ENCODE peak calls at places on chromosomes 11 and 22, in seven cellular contexts. B, I, V, X, U, C and E are unnamed samples.

GRCh38 chr11:86183694-86184093 is 60.9 kb upstream of the EED start:
- DNase-seq in B (no peak), I (no peak), V (no peak), X (peak), U (no peak), C (no peak), E (no peak)

GRCh38 chr11:68925613-68926012 is 21.9 kb downstream of the IGHMBP2 start:
- DNase-seq in B (no peak), I (no peak), V (no peak), X (no peak), U (no peak), C (no peak), E (no peak)

GRCh38 chr11:68386331-68386978 is 74.1 kb downstream of the LRP5 start:
- DNase-seq in B (no peak), I (no peak), V (no peak), X (peak), U (no peak), C (no peak), E (no peak)

GRCh38 chr11:123454060-123454651 is 24.1 kb downstream of the GRAMD1B start:
- DNase-seq in B (peak), I (no peak), V (no peak), X (peak), U (no peak), C (no peak), E (no peak)

GRCh38 chr22:37218399-37218770 is 6.1 kb upstream of the SSTR3 start:
- DNase-seq in B (no peak), I (no peak), V (no peak), X (no peak), U (no peak), C (no peak), E (no peak)

GRCh38 chr11:66315921-66316811 is 678 bp downstream of the CD248 start:
- DNase-seq in B (no peak), I (peak), V (no peak), X (peak), U (no peak), C (no peak), E (no peak)

GRCh38 chr11:5476184-5476819 is 12.2 kb upstream of the OR52D1 start:
- DNase-seq in B (peak), I (peak), V (peak), X (peak), U (peak), C (peak), E (peak)

GRCh38 chr22:46062971-46063631 is 86.1 kb upstream of the WNT7B start:
- DNase-seq in B (no peak), I (no peak), V (no peak), X (peak), U (no peak), C (no peak), E (no peak)

GRCh38 chr11:35040221-35040942 is 98.6 kb upstream of the CD44 start:
- DNase-seq in B (peak), I (peak), V (no peak), X (peak), U (peak), C (no peak), E (no peak)

GRCh38 chr11:3008746-3009336 is 16.7 kb upstream of the NAP1L4 start:
- DNase-seq in B (no peak), I (no peak), V (no peak), X (no peak), U (no peak), C (no peak), E (no peak)

GRCh38 chr11:35516361-35516760 is 9.1 kb downstream of the PAMR1 start:
- DNase-seq in B (no peak), I (no peak), V (no peak), X (no peak), U (no peak), C (no peak), E (no peak)

GRCh38 chr11:337711-338110 is 17.1 kb upstream of the IFITM3 start:
- DNase-seq in B (no peak), I (no peak), V (no peak), X (no peak), U (no peak), C (no peak), E (no peak)

GRCh38 chr11:6610591-6610990 is 1.4 kb downstream of the TAF10 start:
- DNase-seq in B (no peak), I (no peak), V (no peak), X (no peak), U (no peak), C (peak), E (no peak)

GRCh38 chr11:32792948-32793475 is 1.4 kb downstream of the CCDC73 start:
- DNase-seq in B (peak), I (peak), V (peak), X (peak), U (peak), C (peak), E (peak)

GRCh38 chr11:128828350-128828749 is 38.7 kb downstream of the KCNJ1 start:
- DNase-seq in B (no peak), I (no peak), V (no peak), X (peak), U (no peak), C (no peak), E (no peak)

GRCh38 chr11:24406389-24406788 is 90.5 kb upstream of the LUZP2 start:
- DNase-seq in B (no peak), I (no peak), V (no peak), X (no peak), U (no peak), C (no peak), E (no peak)

GRCh38 chr11:2762451-2762850 is 62.7 kb upstream of the KCNQ1OT1 start:
- DNase-seq in B (no peak), I (no peak), V (no peak), X (no peak), U (no peak), C (peak), E (no peak)

GRCh38 chr22:38397189-38398097 is 57.6 kb downstream of the KCNJ4 start:
- DNase-seq in B (no peak), I (peak), V (no peak), X (peak), U (peak), C (peak), E (no peak)

GRCh38 chr11:115170133-115170815 is 333.9 kb downstream of the CADM1 start:
- DNase-seq in B (no peak), I (peak), V (peak), X (peak), U (no peak), C (peak), E (peak)

GRCh38 chr11:89182773-89183172 is 5.1 kb downstream of the TYR start:
- DNase-seq in B (no peak), I (no peak), V (no peak), X (peak), U (no peak), C (no peak), E (no peak)

GRCh38 chr11:34427171-34427805 is 11.4 kb upstream of the CAT start:
- DNase-seq in B (no peak), I (peak), V (no peak), X (peak), U (no peak), C (no peak), E (no peak)

GRCh38 chr11:69636512-69636866 is 4.5 kb upstream of the CCND1 start:
- DNase-seq in B (no peak), I (peak), V (peak), X (peak), U (peak), C (peak), E (no peak)

GRCh38 chr22:47102648-47103047 is 340.2 kb downstream of the TBC1D22A start:
- DNase-seq in B (no peak), I (peak), V (peak), X (no peak), U (peak), C (no peak), E (no peak)

GRCh38 chr11:723120-723883 is 17.3 kb downstream of the EPS8L2 start:
- DNase-seq in B (peak), I (peak), V (no peak), X (peak), U (peak), C (peak), E (peak)

GRCh38 chr11:125489166-125489565 is 6.9 kb downstream of the FEZ1 start:
- DNase-seq in B (no peak), I (no peak), V (no peak), X (no peak), U (no peak), C (no peak), E (no peak)

GRCh38 chr11:34977039-34977906 is 60.9 kb downstream of the PDHX start:
- DNase-seq in B (no peak), I (peak), V (no peak), X (peak), U (no peak), C (no peak), E (no peak)

GRCh38 chr11:115078461-115079438 is 400.4 kb downstream of the NXPE2 start:
- DNase-seq in B (no peak), I (no peak), V (no peak), X (no peak), U (peak), C (no peak), E (no peak)

GRCh38 chr11:34065505-34066203 is 14.1 kb downstream of the CAPRIN1 start:
- DNase-seq in B (no peak), I (peak), V (no peak), X (peak), U (no peak), C (no peak), E (no peak)

GRCh38 chr22:37229805-37230672 is 14.0 kb downstream of the RAC2 start:
- DNase-seq in B (peak), I (peak), V (no peak), X (peak), U (peak), C (peak), E (peak)

GRCh38 chr22:33728847-33729246 is 191.4 kb downstream of the LARGE1 start:
- DNase-seq in B (no peak), I (no peak), V (no peak), X (no peak), U (no peak), C (no peak), E (no peak)

GRCh38 chr11:99501655-99502054 is 480.9 kb downstream of the CNTN5 start:
- DNase-seq in B (no peak), I (no peak), V (no peak), X (no peak), U (no peak), C (no peak), E (no peak)

GRCh38 chr11:65041206-65042035 is at the start of gene SAC3D1:
- DNase-seq in B (peak), I (no peak), V (no peak), X (peak), U (peak), C (no peak), E (no peak)

GRCh38 chr22:45968751-45969413 is 8.1 kb downstream of the WNT7B start:
- DNase-seq in B (no peak), I (peak), V (no peak), X (peak), U (no peak), C (no peak), E (no peak)

GRCh38 chr11:77180346-77180745 is 52.3 kb downstream of the MYO7A start:
- DNase-seq in B (no peak), I (no peak), V (no peak), X (no peak), U (no peak), C (no peak), E (no peak)

GRCh38 chr22:48980409-48980808 is 847.3 kb downstream of the BRD1 start:
- DNase-seq in B (no peak), I (no peak), V (no peak), X (no peak), U (no peak), C (no peak), E (no peak)

DNA sequence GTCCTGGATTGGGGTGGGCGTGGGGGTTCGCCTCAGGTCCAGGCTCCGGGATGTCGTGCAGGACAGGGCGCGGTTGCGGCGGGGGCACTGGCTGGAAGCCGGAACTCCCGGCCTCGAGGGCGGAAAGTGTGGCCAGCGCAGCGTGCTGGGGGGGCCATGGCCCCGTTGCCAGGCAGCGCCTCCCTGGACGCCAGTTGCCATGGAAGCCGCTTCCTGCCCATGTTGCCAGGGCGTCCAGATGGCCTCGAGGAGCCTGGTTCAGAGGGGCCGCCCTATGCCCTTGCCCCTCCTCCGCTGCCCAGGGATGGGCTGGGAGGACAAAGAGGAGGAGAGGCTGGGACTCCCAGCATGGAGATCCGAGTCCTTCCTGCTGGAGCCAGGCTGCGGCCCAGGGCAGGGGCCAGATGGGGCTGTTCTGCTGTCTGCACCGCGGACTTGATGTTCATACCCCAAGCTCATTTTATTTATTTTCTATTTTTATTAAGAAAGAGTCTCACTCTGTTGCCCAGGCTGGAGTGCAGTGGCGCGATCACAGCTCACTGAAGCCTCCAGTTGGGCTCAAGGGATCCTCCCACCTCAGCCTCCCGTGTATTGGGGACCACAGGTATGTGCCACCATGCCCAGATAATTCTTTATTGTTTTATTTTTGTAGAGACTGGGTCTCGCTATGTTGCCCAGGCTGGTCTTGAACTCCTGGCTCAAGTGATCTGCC is 4.6 kb upstream of the CCDC188 start:
- DNase-seq in B (no peak), I (peak), V (no peak), X (peak), U (peak), C (peak), E (no peak)
- H3K4me3 ChIP-seq in B (no peak), I (no peak), V (no peak), X (peak), U (no peak), C (no peak), E (no peak)

GRCh38 chr22:44279059-44279340 is 33.8 kb downstream of the SHISAL1 start:
- DNase-seq in B (no peak), I (no peak), V (no peak), X (no peak), U (no peak), C (no peak), E (no peak)
- H3K4me3 ChIP-seq in B (no peak), I (no peak), V (no peak), X (no peak), U (no peak), C (no peak), E (no peak)

GRCh38 chr11:72426054-72426757 is 8.1 kb downstream of the CLPB start:
- DNase-seq in B (no peak), I (no peak), V (no peak), X (no peak), U (no peak), C (no peak), E (no peak)
- H3K4me3 ChIP-seq in B (no peak), I (no peak), V (no peak), X (no peak), U (no peak), C (no peak), E (no peak)

GRCh38 chr11:110952150-110952549 is 239.9 kb upstream of the ARHGAP20 start:
- DNase-seq in B (no peak), I (no peak), V (no peak), X (no peak), U (no peak), C (no peak), E (no peak)
- H3K4me3 ChIP-seq in B (no peak), I (no peak), V (no peak), X (no peak), U (no peak), C (no peak), E (no peak)

GRCh38 chr11:60950024-60950423 is 2.0 kb downstream of the SLC15A3 start:
- DNase-seq in B (no peak), I (no peak), V (no peak), X (no peak), U (no peak), C (no peak), E (no peak)
- H3K4me3 ChIP-seq in B (no peak), I (no peak), V (no peak), X (no peak), U (no peak), C (peak), E (no peak)

GRCh38 chr22:35910926-35911325 is 117.7 kb downstream of the RBFOX2 start:
- DNase-seq in B (no peak), I (no peak), V (no peak), X (no peak), U (no peak), C (no peak), E (no peak)

GRCh38 chr22:35913925-35914324 is 114.7 kb downstream of the RBFOX2 start:
- DNase-seq in B (no peak), I (no peak), V (no peak), X (no peak), U (no peak), C (no peak), E (no peak)

GRCh38 chr22:35911877-35912276 is 116.7 kb downstream of the RBFOX2 start:
- DNase-seq in B (no peak), I (no peak), V (no peak), X (no peak), U (no peak), C (no peak), E (no peak)

GRCh38 chr22:35914357-35914664 is 114.3 kb downstream of the RBFOX2 start:
- DNase-seq in B (no peak), I (no peak), V (no peak), X (no peak), U (no peak), C (no peak), E (no peak)

GRCh38 chr22:35912668-35913067 is 116.0 kb downstream of the RBFOX2 start:
- DNase-seq in B (no peak), I (no peak), V (no peak), X (no peak), U (no peak), C (no peak), E (no peak)
- H3K4me3 ChIP-seq in B (no peak), I (no peak), V (no peak), X (no peak), U (no peak), C (no peak), E (no peak)

GRCh38 chr11:43576834-43577521 is 103.6 kb upstream of the HSD17B12 start:
- DNase-seq in B (no peak), I (peak), V (peak), X (peak), U (no peak), C (peak), E (peak)

GRCh38 chr11:43577566-43578264 is 102.8 kb upstream of the HSD17B12 start:
- DNase-seq in B (no peak), I (no peak), V (no peak), X (no peak), U (no peak), C (no peak), E (no peak)

GRCh38 chr11:43574949-43575915 is 105.3 kb upstream of the HSD17B12 start:
- DNase-seq in B (no peak), I (peak), V (no peak), X (peak), U (no peak), C (no peak), E (no peak)

GRCh38 chr11:43573873-43574272 is 106.7 kb upstream of the HSD17B12 start:
- DNase-seq in B (no peak), I (no peak), V (no peak), X (no peak), U (no peak), C (no peak), E (no peak)

GRCh38 chr11:43575931-43576833 is 104.4 kb upstream of the HSD17B12 start:
- DNase-seq in B (no peak), I (no peak), V (no peak), X (peak), U (no peak), C (no peak), E (no peak)
- H3K4me3 ChIP-seq in B (no peak), I (no peak), V (no peak), X (peak), U (no peak), C (no peak), E (no peak)

DNA sequence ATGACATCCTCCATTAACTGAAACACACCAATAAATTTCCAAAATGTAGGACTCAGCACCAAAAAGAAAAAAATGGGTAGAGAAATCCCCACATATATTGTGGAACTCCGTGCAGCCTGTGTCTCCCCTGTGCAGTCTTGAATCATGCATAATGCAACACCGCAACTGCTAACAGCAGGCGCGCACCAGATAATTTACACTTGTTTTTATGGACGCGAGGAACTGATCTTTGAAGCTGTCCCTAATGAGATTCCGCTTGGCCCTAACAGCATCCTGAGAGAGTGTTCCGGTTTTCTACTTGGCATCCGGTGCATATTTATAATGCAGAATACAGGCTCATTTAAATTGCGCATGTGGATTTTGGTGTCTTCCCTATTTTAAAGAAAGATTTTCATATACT is 21.2 kb downstream of the MPPED2 start:
- DNase-seq in B (no peak), I (no peak), V (no peak), X (no peak), U (no peak), C (no peak), E (no peak)
- H3K4me3 ChIP-seq in B (no peak), I (no peak), V (no peak), X (no peak), U (no peak), C (no peak), E (no peak)